ENCODE peak calls at places on chromosomes 13 and 19, in six cellular contexts. P is fibroblast of pulmonary artery, L is epithelial cell of esophagus, R is body of pancreas, T is neural progenitor cell, Q is ascending aorta. K is an unnamed sample.

GRCh38 chr19:18294467-18294864 is 13.0 kb upstream of the JUND start:
- DNase-seq in P (no peak), L (peak), R (peak), T (peak), Q (peak), K (no peak)

GRCh38 chr13:83211301-83211700 is 671.0 kb downstream of the SLITRK1 start:
- DNase-seq in P (peak), L (no peak), R (no peak), T (no peak), Q (no peak), K (peak)

GRCh38 chr13:75762066-75762937 is 126.2 kb downstream of the LMO7 start:
- DNase-seq in P (no peak), L (peak), R (peak), T (no peak), Q (no peak), K (no peak)

GRCh38 chr19:48613024-48613851 is 1.6 kb downstream of the FAM83E start:
- DNase-seq in P (no peak), L (no peak), R (no peak), T (no peak), Q (no peak), K (no peak)

GRCh38 chr13:110304256-110304655 is 2.7 kb downstream of the COL4A1 start:
- DNase-seq in P (peak), L (peak), R (no peak), T (no peak), Q (no peak), K (no peak)

GRCh38 chr13:65597839-65598818 is 1632.0 kb downstream of the PCDH9 start:
- DNase-seq in P (peak), L (peak), R (no peak), T (peak), Q (no peak), K (peak)

GRCh38 chr19:9641810-9642209 is 20.8 kb upstream of the ZNF561 start:
- DNase-seq in P (no peak), L (peak), R (no peak), T (no peak), Q (no peak), K (no peak)

GRCh38 chr19:18796239-18796638 is 5.1 kb upstream of the COMP start:
- DNase-seq in P (no peak), L (no peak), R (no peak), T (no peak), Q (no peak), K (no peak)

GRCh38 chr19:971795-972194 is 12.3 kb upstream of the WDR18 start:
- DNase-seq in P (no peak), L (no peak), R (no peak), T (no peak), Q (no peak), K (no peak)

GRCh38 chr19:56294557-56294956 is 20.1 kb downstream of the ZSCAN5A start:
- DNase-seq in P (no peak), L (peak), R (no peak), T (peak), Q (no peak), K (no peak)

GRCh38 chr13:45369116-45369515 is 28.1 kb upstream of the TPT1 start:
- DNase-seq in P (no peak), L (no peak), R (no peak), T (no peak), Q (no peak), K (no peak)

GRCh38 chr13:44649118-44649455 is 73.0 kb upstream of the TSC22D1 start:
- DNase-seq in P (no peak), L (no peak), R (no peak), T (peak), Q (no peak), K (no peak)

GRCh38 chr13:99686157-99686572 is 184.9 kb downstream of the TM9SF2 start:
- DNase-seq in P (peak), L (peak), R (peak), T (peak), Q (no peak), K (no peak)

GRCh38 chr19:56333506-56333905 is 18.9 kb upstream of the ZSCAN5A start:
- DNase-seq in P (peak), L (peak), R (peak), T (peak), Q (no peak), K (no peak)

GRCh38 chr13:101325423-101325822 is 90.9 kb downstream of the NALCN start:
- DNase-seq in P (no peak), L (no peak), R (no peak), T (peak), Q (no peak), K (no peak)

GRCh38 chr19:4877753-4878490 is 10.5 kb upstream of the PLIN3 start:
- DNase-seq in P (no peak), L (no peak), R (peak), T (peak), Q (no peak), K (no peak)

GRCh38 chr13:33487575-33488243 is 202.2 kb upstream of the STARD13 start:
- DNase-seq in P (peak), L (peak), R (peak), T (peak), Q (no peak), K (no peak)
- H3K4me3 ChIP-seq in P (peak), L (no peak), R (no peak), T (no peak), Q (peak), K (no peak)

GRCh38 chr19:14091086-14091884 is 734 bp upstream of the SAMD1 start:
- DNase-seq in P (peak), L (peak), R (peak), T (no peak), Q (no peak), K (no peak)
- TF ChIP-seq CTCF in P (peak), L (no peak), R (peak), T (peak), Q (peak), K (peak)

GRCh38 chr19:10888421-10888866 is 17.1 kb downstream of the CARM1 start:
- DNase-seq in P (no peak), L (no peak), R (no peak), T (peak), Q (no peak), K (no peak)

GRCh38 chr19:10894911-10895213 is 23.5 kb downstream of the CARM1 start:
- DNase-seq in P (no peak), L (no peak), R (no peak), T (no peak), Q (no peak), K (no peak)

GRCh38 chr19:10889880-10890279 is 18.5 kb downstream of the CARM1 start:
- DNase-seq in P (no peak), L (no peak), R (no peak), T (no peak), Q (no peak), K (no peak)

GRCh38 chr19:10892256-10892655 is 20.9 kb downstream of the CARM1 start:
- DNase-seq in P (no peak), L (no peak), R (no peak), T (no peak), Q (no peak), K (no peak)

GRCh38 chr19:10891360-10892108 is 20.2 kb downstream of the CARM1 start:
- DNase-seq in P (no peak), L (peak), R (peak), T (no peak), Q (no peak), K (no peak)
- H3K4me3 ChIP-seq in P (no peak), L (peak), R (no peak), T (no peak), Q (no peak), K (no peak)

GRCh38 chr13:102815788-102816187 is 16.9 kb downstream of the BIVM start:
- DNase-seq in P (no peak), L (no peak), R (no peak), T (no peak), Q (no peak), K (no peak)
- TF ChIP-seq CTCF in P (no peak), L (no peak), R (no peak), T (no peak), Q (no peak), K (no peak)